ENCODE peak calls at places on chromosome 21, in seven cellular contexts. Y is astrocyte of the spinal cord; N is brain microvascular endothelial cell; C is RPMI7951; A is activated T-helper 1 cell treated with Interleukin-2 at 50 U/mL for 16 hours; B is CD8-positive, alpha-beta memory T cell; T is OCI-LY7. R is an unnamed sample.
A peak's percentile ranks its signal among the peaks of the same experiment; 100 is the strongest.

GRCh38 chr21:19523731-19524130 is 1120.1 kb upstream of the TMPRSS15 start:
- DNase-seq in Y (peak; percentile 7), N (no peak), C (no peak), A (no peak), B (no peak), T (no peak), R (no peak)

GRCh38 chr21:19523066-19523465 is 1119.5 kb upstream of the TMPRSS15 start:
- DNase-seq in Y (no peak), N (no peak), C (no peak), A (no peak), B (no peak), T (no peak), R (no peak)

GRCh38 chr21:43903451-43904091 is 38.5 kb downstream of the AGPAT3 start:
- DNase-seq in Y (no peak), N (no peak), C (no peak), A (no peak), B (no peak), T (no peak), R (peak; percentile 38)

GRCh38 chr21:44375281-44375651 is 21.8 kb downstream of the TRPM2 start:
- DNase-seq in Y (no peak), N (no peak), C (no peak), A (no peak), B (peak; percentile 43), T (no peak), R (no peak)

GRCh38 chr21:28485301-28486022 is 507.2 kb downstream of the LTN1 start:
- DNase-seq in Y (peak; percentile 60), N (peak; percentile 27), C (no peak), A (no peak), B (no peak), T (no peak), R (no peak)

GRCh38 chr21:38660333-38661295 is 145.1 kb upstream of the ETS2 start:
- DNase-seq in Y (no peak), N (no peak), C (no peak), A (no peak), B (no peak), T (no peak), R (no peak)

GRCh38 chr21:27261676-27262075 is 294.8 kb upstream of the ADAMTS5 start:
- DNase-seq in Y (no peak), N (no peak), C (no peak), A (no peak), B (no peak), T (no peak), R (peak; percentile 57)

GRCh38 chr21:39141502-39141901 is 41.7 kb downstream of the PSMG1 start:
- DNase-seq in Y (peak; percentile 13), N (no peak), C (peak; percentile 89), A (no peak), B (no peak), T (no peak), R (peak; percentile 77)

GRCh38 chr21:20902998-20903397 is 95.2 kb upstream of the NCAM2 start:
- DNase-seq in Y (no peak), N (no peak), C (no peak), A (no peak), B (no peak), T (no peak), R (no peak)

GRCh38 chr21:15741510-15741909 is 11.7 kb downstream of the USP25 start:
- DNase-seq in Y (peak; percentile 67), N (no peak), C (peak; percentile 60), A (no peak), B (no peak), T (no peak), R (peak; percentile 12)

GRCh38 chr21:42830456-42831455 is 48.6 kb downstream of the WDR4 start:
- DNase-seq in Y (no peak), N (no peak), C (no peak), A (no peak), B (peak; percentile 12), T (peak; percentile 19), R (no peak)

GRCh38 chr21:33554236-33554981 is 11.6 kb downstream of the SON start:
- DNase-seq in Y (no peak), N (no peak), C (no peak), A (no peak), B (no peak), T (no peak), R (no peak)

GRCh38 chr21:35208810-35209517 is 159.9 kb upstream of the RUNX1 start:
- DNase-seq in Y (peak; percentile 83), N (no peak), C (peak; percentile 58), A (no peak), B (no peak), T (no peak), R (peak; percentile 53)

GRCh38 chr21:37028579-37028978 is 22.1 kb downstream of the RIPPLY3 start:
- DNase-seq in Y (no peak), N (no peak), C (no peak), A (no peak), B (no peak), T (no peak), R (no peak)

GRCh38 chr21:45098867-45099266 is 24.5 kb downstream of the ADARB1 start:
- DNase-seq in Y (no peak), N (no peak), C (peak; percentile 20), A (no peak), B (no peak), T (peak; percentile 56), R (peak; percentile 18)

GRCh38 chr21:45497846-45498645 is 44.2 kb downstream of the SLC19A1 start:
- DNase-seq in Y (no peak), N (no peak), C (no peak), A (no peak), B (no peak), T (no peak), R (no peak)

GRCh38 chr21:40615503-40616376 is 231.2 kb downstream of the DSCAM start:
- DNase-seq in Y (no peak), N (no peak), C (no peak), A (no peak), B (no peak), T (no peak), R (no peak)

GRCh38 chr21:46180778-46181391 is 3.4 kb downstream of the SPATC1L start:
- DNase-seq in Y (no peak), N (no peak), C (no peak), A (no peak), B (no peak), T (no peak), R (no peak)

GRCh38 chr21:30083120-30083945 is 83.3 kb downstream of the CLDN17 start:
- DNase-seq in Y (no peak), N (no peak), C (no peak), A (no peak), B (no peak), T (no peak), R (no peak)

GRCh38 chr21:34073749-34074282 is 438 bp downstream of the MRPS6 start:
- DNase-seq in Y (no peak), N (no peak), C (peak; percentile 28), A (peak; percentile 39), B (no peak), T (peak; percentile 64), R (no peak)

GRCh38 chr21:44708866-44709425 is 2.4 kb downstream of the TSPEAR start:
- DNase-seq in Y (no peak), N (no peak), C (no peak), A (no peak), B (no peak), T (no peak), R (no peak)

GRCh38 chr21:37074195-37074510 is 1.1 kb downstream of the TTC3 start:
- DNase-seq in Y (no peak), N (no peak), C (no peak), A (no peak), B (no peak), T (no peak), R (no peak)

R was measured in fibroblast of villous mesenchyme.